ENCODE peak calls at places on chromosome 17, in five cellular contexts. K is adrenal gland, O is right lobe of liver, I is spleen, Z is neural crest cell. R is an unnamed sample.

GRCh38 chr17:29588561-29589411 is 662 bp downstream of the GIT1 start:
- DNase-seq in I (peak; percentile 90), O (peak; percentile 62), Z (no peak), K (no peak), R (no peak)

GRCh38 chr17:5043524-5043923 is 8.3 kb upstream of the SLC52A1 start:
- DNase-seq in K (no peak), Z (no peak), O (no peak), I (no peak), R (no peak)

GRCh38 chr17:81576621-81577277 is 24.6 kb upstream of the FAAP100 start:
- DNase-seq in O (no peak), K (no peak), I (no peak), Z (no peak), R (no peak)

GRCh38 chr17:65660947-65661346 is 99.5 kb upstream of the AXIN2 start:
- DNase-seq in Z (no peak), K (peak; percentile 26), O (no peak), I (no peak), R (no peak)

GRCh38 chr17:17755715-17756114 is 74.5 kb downstream of the RAI1 start:
- DNase-seq in O (no peak), K (no peak), I (no peak), Z (no peak), R (no peak)

GRCh38 chr17:69147460-69147859 is 5.8 kb upstream of the ABCA6 start:
- DNase-seq in Z (no peak), O (peak; percentile 49), K (no peak), I (no peak), R (no peak)

GRCh38 chr17:2312736-2313135 is 9.0 kb downstream of the SRR start:
- DNase-seq in O (no peak), K (no peak), I (no peak), Z (no peak), R (no peak)

GRCh38 chr17:28745777-28746473 is 2.1 kb downstream of the TRAF4 start:
- DNase-seq in I (peak; percentile 72), O (peak; percentile 85), Z (no peak), K (peak; percentile 89), R (peak; percentile 55)

GRCh38 chr17:47368262-47368661 is 44.5 kb downstream of the EFCAB13 start:
- DNase-seq in Z (no peak), I (no peak), K (no peak), O (no peak), R (no peak)

GRCh38 chr17:70074991-70075390 is at the start of gene KCNJ16:
- DNase-seq in K (no peak), O (no peak), I (no peak), Z (no peak), R (no peak)

GRCh38 chr17:41586863-41587495 is at the start of gene KRT14:
- DNase-seq in K (no peak), Z (no peak), I (no peak), O (no peak), R (no peak)

GRCh38 chr17:35051183-35051578 is 12.3 kb downstream of the RFFL start:
- DNase-seq in I (no peak), K (no peak), O (no peak), Z (no peak), R (no peak)

GRCh38 chr17:77042688-77043330 is 98.0 kb upstream of the SEC14L1 start:
- DNase-seq in I (no peak), K (no peak), O (no peak), Z (no peak), R (no peak)

GRCh38 chr17:38967290-38967738 is at the start of gene FBXO47:
- DNase-seq in I (peak; percentile 95), Z (peak; percentile 66), K (peak; percentile 85), O (peak; percentile 93), R (peak; percentile 93)

GRCh38 chr17:62933986-62934385 is 32.0 kb upstream of the TANC2 start:
- DNase-seq in I (no peak), Z (no peak), K (no peak), O (no peak), R (no peak)

GRCh38 chr17:14753383-14753782 is 452.5 kb downstream of the HS3ST3B1 start:
- DNase-seq in O (no peak), I (no peak), Z (no peak), K (no peak), R (no peak)

GRCh38 chr17:78397681-78398101 is 19.2 kb downstream of the PGS1 start:
- DNase-seq in I (no peak), Z (no peak), O (no peak), K (no peak), R (no peak)

GRCh38 chr17:19780846-19781245 is 32.7 kb upstream of the ALDH3A1 start:
- DNase-seq in O (no peak), K (no peak), Z (no peak), I (no peak), R (no peak)

GRCh38 chr17:39979865-39980401 is 674 bp upstream of the PSMD3 start:
- DNase-seq in K (no peak), I (no peak), O (no peak), Z (no peak), R (no peak)

GRCh38 chr17:55286681-55287589 is 22.2 kb downstream of the HLF start:
- DNase-seq in O (peak; percentile 83), Z (no peak), I (no peak), K (no peak), R (no peak)

GRCh38 chr17:82722341-82723013 is 6.0 kb downstream of the FN3KRP start:
- DNase-seq in K (no peak), I (peak; percentile 65), Z (no peak), O (no peak), R (no peak)

GRCh38 chr17:48605409-48605864 is 651 bp upstream of the HOXB6 start:
- DNase-seq in K (no peak), O (no peak), I (peak; percentile 42), Z (no peak), R (no peak)

GRCh38 chr17:73740370-73740769 is 96.1 kb upstream of the SDK2 start:
- DNase-seq in Z (no peak), K (no peak), O (no peak), I (no peak), R (no peak)

GRCh38 chr17:61862105-61862574 is 1.2 kb downstream of the BRIP1 start:
- DNase-seq in K (no peak), Z (no peak), I (no peak), O (no peak), R (no peak)

GRCh38 chr17:77191266-77191665 is 50.5 kb downstream of the SEC14L1 start:
- DNase-seq in O (no peak), K (no peak), I (no peak), Z (no peak), R (no peak)

GRCh38 chr17:9139695-9140094 is 118.4 kb downstream of the NTN1 start:
- DNase-seq in Z (no peak), I (no peak), O (no peak), K (no peak), R (no peak)

GRCh38 chr17:77453613-77454559 is 313.1 kb downstream of the SEC14L1 start:
- DNase-seq in K (no peak), O (peak; percentile 88), Z (no peak), I (peak; percentile 90), R (no peak)

GRCh38 chr17:69047368-69048263 is 13.1 kb downstream of the ABCA9 start:
- DNase-seq in O (peak; percentile 59), K (peak; percentile 94), Z (no peak), I (no peak), R (peak; percentile 35)

GRCh38 chr17:63500548-63501390 is 22.4 kb upstream of the KCNH6 start:
- DNase-seq in I (no peak), Z (no peak), O (no peak), K (no peak), R (no peak)

GRCh38 chr17:47802341-47803022 is 19.1 kb downstream of the OSBPL7 start:
- DNase-seq in Z (peak; percentile 27), O (no peak), I (no peak), K (peak; percentile 53), R (no peak)

GRCh38 chr17:28879886-28880571 is 17.5 kb downstream of the FLOT2 start:
- DNase-seq in I (no peak), K (no peak), Z (no peak), O (no peak), R (no peak)

GRCh38 chr17:46984341-46984740 is 5.3 kb upstream of the RPRML start:
- DNase-seq in K (no peak), Z (no peak), O (peak; percentile 64), I (no peak), R (no peak)

GRCh38 chr17:80780381-80781187 is 211.1 kb upstream of the CHMP6 start:
- DNase-seq in I (no peak), Z (no peak), O (no peak), K (no peak), R (no peak)

GRCh38 chr17:32265192-32265895 is at the start of gene RHBDL3:
- DNase-seq in K (no peak), I (no peak), O (no peak), Z (no peak), R (no peak)

DNA sequence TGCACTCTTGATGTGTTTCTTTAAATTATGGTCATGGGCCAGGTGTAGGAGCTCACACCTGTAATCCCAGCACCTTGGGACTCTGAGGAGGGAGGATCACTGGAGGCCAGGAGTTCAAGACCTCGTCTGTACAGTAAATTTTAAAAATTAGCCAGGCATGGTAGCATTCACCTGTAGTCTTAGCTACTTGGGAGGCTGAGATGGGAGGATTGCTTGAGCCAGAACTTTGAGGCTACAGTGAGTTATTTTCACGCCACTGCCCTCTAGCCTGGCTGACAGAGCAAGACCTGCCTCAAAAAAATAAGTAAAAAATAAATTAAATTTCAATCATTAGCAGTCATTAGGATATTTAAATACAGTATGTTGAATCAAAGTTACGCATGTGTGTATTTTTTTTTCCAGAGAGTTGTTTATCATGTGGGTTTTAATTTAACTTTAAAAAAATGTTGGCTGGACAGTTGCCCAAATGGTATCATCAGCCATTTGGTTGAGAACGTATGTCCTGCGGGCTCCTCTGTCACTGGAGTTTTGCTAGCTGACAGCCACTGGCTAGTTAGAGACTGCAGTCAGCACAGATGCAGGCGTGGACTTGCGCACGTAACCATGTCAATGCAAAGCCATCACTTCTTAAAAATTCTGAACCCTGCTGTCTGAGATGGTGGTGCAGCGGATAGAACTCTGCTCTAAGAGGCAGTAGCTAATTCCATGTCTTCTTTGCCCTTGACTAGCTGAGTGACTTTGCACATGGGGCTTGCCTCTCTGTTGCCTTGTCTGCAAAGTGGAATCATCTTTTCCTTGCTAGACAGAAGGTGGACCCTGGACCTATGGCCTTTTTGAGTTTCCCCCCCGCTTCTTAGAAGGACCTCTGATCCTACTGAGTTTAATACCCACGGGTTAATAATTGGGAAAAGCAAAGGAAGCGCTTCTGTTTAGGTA is 40.0 kb downstream of the MAPT start:
- DNase-seq in O (peak; percentile 62), Z (no peak), K (no peak), I (no peak), R (no peak)
- TF ChIP-seq CTCF in O (no peak), Z (no peak), K (no peak), I (no peak), R (no peak)

DNA sequence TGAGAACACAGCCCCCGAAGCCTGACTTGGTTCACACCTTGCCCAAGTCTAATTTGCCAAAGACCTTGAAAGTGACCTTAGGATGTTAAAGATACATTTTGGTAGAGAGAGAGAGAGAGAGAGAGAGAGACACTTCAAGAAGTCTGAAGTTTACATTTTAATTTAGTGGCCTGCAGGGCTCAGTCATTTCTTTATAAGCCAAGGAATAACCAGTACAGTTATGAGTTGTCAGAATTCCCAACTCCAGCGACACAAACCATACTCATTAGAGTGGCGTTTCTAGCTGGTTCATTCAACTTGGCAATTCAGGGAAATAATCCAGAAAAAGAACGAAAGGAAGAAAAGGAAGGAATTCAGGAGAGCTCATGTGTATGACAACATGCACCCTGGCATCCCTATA is 204.1 kb downstream of the CCDC182 start:
- DNase-seq in I (no peak), Z (no peak), K (no peak), O (no peak), R (no peak)
- TF ChIP-seq CTCF in I (no peak), Z (no peak), K (no peak), O (no peak), R (no peak)

GRCh38 chr17:13346081-13346533 is 255.6 kb downstream of the HS3ST3A1 start:
- DNase-seq in I (no peak), K (no peak), Z (no peak), O (no peak), R (no peak)
- TF ChIP-seq CTCF in I (no peak), K (no peak), Z (no peak), O (no peak), R (no peak)

GRCh38 chr17:44636562-44636961 is 19.7 kb upstream of the MEIOC start:
- DNase-seq in K (no peak), Z (no peak), O (no peak), I (no peak), R (no peak)
- TF ChIP-seq CTCF in K (peak; percentile 64), Z (peak; percentile 68), O (peak; percentile 27), I (peak; percentile 19), R (peak; percentile 9)